ENCODE peak calls at places on chromosomes 2 and 18, in six cellular contexts. One of them, this sample, is unnamed.

GRCh38 chr2:1658394-1659151 is 85.7 kb downstream of the PXDN start:
- DNase-seq in uterus: peak; percentile 12
- DNase-seq in DND-41: no peak
- DNase-seq in IMR-90: no peak
- DNase-seq in lung: no peak
- DNase-seq in prostate gland: no peak
- DNase-seq in this sample: no peak

GRCh38 chr18:50372743-50373142 is 2.1 kb upstream of the SKA1 start:
- DNase-seq in uterus: no peak
- DNase-seq in DND-41: no peak
- DNase-seq in IMR-90: no peak
- DNase-seq in lung: no peak
- DNase-seq in prostate gland: no peak
- DNase-seq in this sample: no peak

GRCh38 chr2:63903003-63903402 is 61.3 kb downstream of the UGP2 start:
- DNase-seq in uterus: no peak
- DNase-seq in DND-41: no peak
- DNase-seq in IMR-90: peak; percentile 26
- DNase-seq in lung: no peak
- DNase-seq in prostate gland: no peak
- DNase-seq in this sample: peak; percentile 4

GRCh38 chr2:230849633-230850357 is 14.9 kb upstream of the ITM2C start:
- DNase-seq in uterus: no peak
- DNase-seq in DND-41: no peak
- DNase-seq in IMR-90: no peak
- DNase-seq in lung: peak; percentile 46
- DNase-seq in prostate gland: no peak
- DNase-seq in this sample: peak; percentile 18

GRCh38 chr18:32929213-32929612 is 156.4 kb upstream of the KLHL14 start:
- DNase-seq in uterus: no peak
- DNase-seq in DND-41: no peak
- DNase-seq in IMR-90: no peak
- DNase-seq in lung: no peak
- DNase-seq in prostate gland: no peak
- DNase-seq in this sample: no peak

GRCh38 chr2:74552914-74553811 is 579 bp downstream of the LOXL3 start:
- DNase-seq in uterus: no peak
- DNase-seq in DND-41: no peak
- DNase-seq in IMR-90: no peak
- DNase-seq in lung: no peak
- DNase-seq in prostate gland: no peak
- DNase-seq in this sample: no peak

GRCh38 chr2:150587547-150588209 is 100.2 kb upstream of the RND3 start:
- DNase-seq in uterus: no peak
- DNase-seq in DND-41: no peak
- DNase-seq in IMR-90: peak; percentile 65
- DNase-seq in lung: no peak
- DNase-seq in prostate gland: peak; percentile 8
- DNase-seq in this sample: no peak

GRCh38 chr2:3102915-3103569 is 274.6 kb downstream of the EIPR1 start:
- DNase-seq in uterus: no peak
- DNase-seq in DND-41: no peak
- DNase-seq in IMR-90: no peak
- DNase-seq in lung: peak; percentile 20
- DNase-seq in prostate gland: no peak
- DNase-seq in this sample: no peak

GRCh38 chr2:131015764-131016163 is 77.5 kb downstream of the FAM168B start:
- DNase-seq in uterus: no peak
- DNase-seq in DND-41: no peak
- DNase-seq in IMR-90: no peak
- DNase-seq in lung: no peak
- DNase-seq in prostate gland: no peak
- DNase-seq in this sample: no peak

GRCh38 chr2:164456599-164456998 is 164.7 kb downstream of the GRB14 start:
- DNase-seq in uterus: no peak
- DNase-seq in DND-41: peak; percentile 66
- DNase-seq in IMR-90: no peak
- DNase-seq in lung: no peak
- DNase-seq in prostate gland: no peak
- DNase-seq in this sample: peak; percentile 4

GRCh38 chr18:60413944-60414547 is 41.5 kb upstream of the MC4R start:
- DNase-seq in uterus: no peak
- DNase-seq in DND-41: peak; percentile 45
- DNase-seq in IMR-90: peak; percentile 7
- DNase-seq in lung: no peak
- DNase-seq in prostate gland: no peak
- DNase-seq in this sample: no peak

GRCh38 chr2:118893100-118893499 is 45.7 kb upstream of the EN1 start:
- DNase-seq in uterus: no peak
- DNase-seq in DND-41: no peak
- DNase-seq in IMR-90: no peak
- DNase-seq in lung: no peak
- DNase-seq in prostate gland: no peak
- DNase-seq in this sample: no peak

GRCh38 chr2:101026923-101027469 is 24.9 kb downstream of the RPL31 start:
- DNase-seq in uterus: no peak
- DNase-seq in DND-41: no peak
- DNase-seq in IMR-90: no peak
- DNase-seq in lung: no peak
- DNase-seq in prostate gland: no peak
- DNase-seq in this sample: no peak

GRCh38 chr2:1605659-1606400 is 138.5 kb downstream of the PXDN start:
- DNase-seq in uterus: no peak
- DNase-seq in DND-41: no peak
- DNase-seq in IMR-90: peak; percentile 85
- DNase-seq in lung: no peak
- DNase-seq in prostate gland: no peak
- DNase-seq in this sample: peak; percentile 66

GRCh38 chr2:176536739-176537138 is 267.5 kb downstream of the MTX2 start:
- DNase-seq in uterus: no peak
- DNase-seq in DND-41: no peak
- DNase-seq in IMR-90: no peak
- DNase-seq in lung: no peak
- DNase-seq in prostate gland: no peak
- DNase-seq in this sample: no peak

GRCh38 chr2:18214936-18215335 is 336.5 kb downstream of the KCNS3 start:
- DNase-seq in uterus: no peak
- DNase-seq in DND-41: no peak
- DNase-seq in IMR-90: peak; percentile 34
- DNase-seq in lung: no peak
- DNase-seq in prostate gland: no peak
- DNase-seq in this sample: no peak

GRCh38 chr18:55136864-55137263 is 177.6 kb upstream of the CCDC68 start:
- DNase-seq in uterus: no peak
- DNase-seq in DND-41: no peak
- DNase-seq in IMR-90: peak; percentile 70
- DNase-seq in lung: no peak
- DNase-seq in prostate gland: no peak
- DNase-seq in this sample: peak; percentile 16

GRCh38 chr2:186503827-186504606 is 18.0 kb downstream of the ZC3H15 start:
- DNase-seq in uterus: no peak
- DNase-seq in DND-41: no peak
- DNase-seq in IMR-90: peak; percentile 37
- DNase-seq in lung: no peak
- DNase-seq in prostate gland: no peak
- DNase-seq in this sample: no peak

GRCh38 chr2:234308814-234309195 is 188.1 kb downstream of the ARL4C start:
- DNase-seq in uterus: no peak
- DNase-seq in DND-41: no peak
- DNase-seq in IMR-90: peak; percentile 85
- DNase-seq in lung: no peak
- DNase-seq in prostate gland: no peak
- DNase-seq in this sample: peak; percentile 95

GRCh38 chr2:11688222-11689069 is 18.5 kb upstream of the NTSR2 start:
- DNase-seq in uterus: peak; percentile 78
- DNase-seq in DND-41: peak; percentile 92
- DNase-seq in IMR-90: peak; percentile 65
- DNase-seq in lung: peak; percentile 84
- DNase-seq in prostate gland: peak; percentile 65
- DNase-seq in this sample: peak; percentile 80

GRCh38 chr2:239908308-239908707 is 116.8 kb downstream of the NDUFA10 start:
- DNase-seq in uterus: no peak
- DNase-seq in DND-41: peak; percentile 69
- DNase-seq in IMR-90: no peak
- DNase-seq in lung: peak; percentile 25
- DNase-seq in prostate gland: no peak
- DNase-seq in this sample: no peak

GRCh38 chr18:40956213-40956612 is 998.8 kb upstream of the PIK3C3 start:
- DNase-seq in uterus: no peak
- DNase-seq in DND-41: no peak
- DNase-seq in IMR-90: no peak
- DNase-seq in lung: no peak
- DNase-seq in prostate gland: no peak
- DNase-seq in this sample: no peak

GRCh38 chr2:200658278-200658864 is 72.6 kb downstream of the AOX1 start:
- DNase-seq in uterus: no peak
- DNase-seq in DND-41: no peak
- DNase-seq in IMR-90: peak; percentile 10
- DNase-seq in lung: no peak
- DNase-seq in prostate gland: no peak
- DNase-seq in this sample: no peak

GRCh38 chr2:20378891-20379519 is 28.4 kb upstream of the PUM2 start:
- DNase-seq in uterus: peak; percentile 91
- DNase-seq in DND-41: no peak
- DNase-seq in IMR-90: peak; percentile 86
- DNase-seq in lung: peak; percentile 67
- DNase-seq in prostate gland: peak; percentile 62
- DNase-seq in this sample: peak; percentile 67

DNA sequence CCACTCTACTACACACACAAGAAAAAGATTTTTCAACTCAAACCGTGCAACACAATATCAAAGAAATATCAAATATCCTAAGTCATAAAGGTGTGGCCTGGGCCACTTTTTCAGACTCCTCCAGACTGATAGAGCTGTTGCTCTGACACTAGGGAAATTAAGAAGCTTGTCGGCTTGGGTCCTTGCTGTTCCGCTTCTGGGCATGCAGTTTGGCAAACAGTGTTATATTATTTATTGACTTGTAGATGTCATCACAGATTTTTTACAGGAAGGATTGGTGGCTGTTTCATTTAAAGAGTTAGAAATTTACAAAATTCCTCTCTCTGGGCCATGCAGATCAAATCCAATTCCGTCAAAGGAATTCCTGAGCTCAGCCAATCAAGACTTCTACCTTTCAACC is 98.3 kb upstream of the MSH2 start:
- DNase-seq in uterus: no peak
- DNase-seq in DND-41: no peak
- DNase-seq in IMR-90: no peak
- DNase-seq in lung: no peak
- DNase-seq in prostate gland: peak; percentile 37
- DNase-seq in this sample: no peak
- H3K27ac ChIP-seq in uterus: peak overlapping the region; percentile 6
- H3K27ac ChIP-seq in DND-41: no peak overlapping the region
- H3K27ac ChIP-seq in IMR-90: no peak overlapping the region
- H3K27ac ChIP-seq in lung: no peak overlapping the region
- H3K27ac ChIP-seq in prostate gland: no peak overlapping the region
- H3K27ac ChIP-seq in this sample: no peak overlapping the region

GRCh38 chr18:36020174-36020711 is 47.1 kb downstream of the RPRD1A start:
- DNase-seq in uterus: no peak
- DNase-seq in DND-41: no peak
- DNase-seq in IMR-90: no peak
- DNase-seq in lung: no peak
- DNase-seq in prostate gland: no peak
- DNase-seq in this sample: no peak

GRCh38 chr18:36015629-36016028 is 43.1 kb downstream of the RMP24 start:
- DNase-seq in uterus: no peak
- DNase-seq in DND-41: no peak
- DNase-seq in IMR-90: no peak
- DNase-seq in lung: no peak
- DNase-seq in prostate gland: no peak
- DNase-seq in this sample: no peak

GRCh38 chr18:36012891-36013290 is 40.4 kb downstream of the RMP24 start:
- DNase-seq in uterus: no peak
- DNase-seq in DND-41: no peak
- DNase-seq in IMR-90: no peak
- DNase-seq in lung: no peak
- DNase-seq in prostate gland: no peak
- DNase-seq in this sample: no peak

DNA sequence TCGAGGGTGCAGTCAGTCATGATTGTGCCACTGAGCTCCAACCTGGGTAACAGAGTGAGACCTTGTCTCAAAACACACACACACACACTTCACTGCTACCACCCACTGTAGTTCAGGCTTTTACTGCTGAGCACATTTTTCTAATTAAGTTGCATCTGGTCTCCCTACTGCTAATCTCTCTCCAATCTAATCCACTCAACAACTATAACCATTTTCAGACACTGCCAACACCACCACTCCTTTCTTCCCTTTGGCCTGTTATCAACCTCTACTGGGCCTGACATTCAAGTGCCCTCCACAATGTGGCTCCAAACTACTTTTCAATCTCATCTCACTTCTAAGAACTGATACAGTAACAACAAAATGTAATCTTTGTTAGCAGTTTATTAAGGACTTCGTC is 44.8 kb downstream of the RMP24 start:
- DNase-seq in uterus: no peak
- DNase-seq in DND-41: no peak
- DNase-seq in IMR-90: no peak
- DNase-seq in lung: no peak
- DNase-seq in prostate gland: no peak
- DNase-seq in this sample: no peak
- H3K4me3 ChIP-seq in uterus: no peak overlapping the region
- H3K4me3 ChIP-seq in DND-41: no peak overlapping the region
- H3K4me3 ChIP-seq in IMR-90: no peak overlapping the region
- H3K4me3 ChIP-seq in lung: no peak overlapping the region
- H3K4me3 ChIP-seq in prostate gland: no peak overlapping the region
- H3K4me3 ChIP-seq in this sample: no peak overlapping the region

DNA sequence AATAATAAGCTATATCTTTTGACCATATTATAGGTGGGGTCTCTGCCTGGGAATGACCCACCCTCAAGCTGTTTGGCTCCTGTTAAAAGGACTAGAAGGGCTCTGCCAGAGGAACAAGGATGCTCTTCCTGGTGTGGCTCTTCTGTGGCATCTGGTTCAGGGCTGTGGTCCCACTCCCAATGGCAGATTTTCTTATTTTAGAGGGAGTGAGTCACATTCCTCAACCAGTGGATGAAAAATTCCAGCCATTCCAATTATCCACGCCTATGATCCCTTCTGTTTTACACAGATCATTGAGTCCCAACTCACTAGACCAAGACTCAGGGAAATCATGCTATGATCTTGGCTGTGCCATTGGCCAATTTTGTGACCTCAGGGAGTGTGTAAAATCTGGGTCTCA is 120.0 kb downstream of the PARD3B start:
- DNase-seq in uterus: no peak
- DNase-seq in DND-41: no peak
- DNase-seq in IMR-90: peak; percentile 60
- DNase-seq in lung: no peak
- DNase-seq in prostate gland: no peak
- DNase-seq in this sample: peak; percentile 58
- TF ChIP-seq CTCF in uterus: no peak
- TF ChIP-seq CTCF in DND-41: no peak
- TF ChIP-seq CTCF in IMR-90: no peak
- TF ChIP-seq CTCF in lung: no peak
- TF ChIP-seq CTCF in prostate gland: no peak
- TF ChIP-seq CTCF in this sample: no peak

DNA sequence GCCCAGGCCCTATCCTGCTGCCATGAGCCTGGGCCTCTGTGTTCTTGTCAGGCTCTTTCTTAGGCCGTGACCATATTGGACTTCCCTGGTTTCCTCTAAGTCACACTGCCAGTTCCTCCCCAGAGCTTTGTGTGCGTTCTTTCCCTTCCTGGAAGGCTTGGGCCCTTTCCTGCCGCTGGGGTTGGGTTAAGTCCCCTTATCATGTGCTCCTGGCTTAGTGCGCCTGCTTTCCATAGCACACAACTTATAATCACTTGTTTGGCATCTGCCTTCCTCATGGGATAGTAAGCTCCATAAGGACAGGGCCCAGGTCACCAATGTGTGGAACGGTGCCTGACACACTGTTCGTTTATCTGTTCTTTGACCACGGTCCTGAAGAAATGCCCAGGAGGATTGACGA is 31.3 kb downstream of the NIFK start:
- DNase-seq in uterus: no peak
- DNase-seq in DND-41: no peak
- DNase-seq in IMR-90: no peak
- DNase-seq in lung: no peak
- DNase-seq in prostate gland: no peak
- DNase-seq in this sample: no peak
- H3K27ac ChIP-seq in uterus: no peak overlapping the region
- H3K27ac ChIP-seq in DND-41: no peak overlapping the region
- H3K27ac ChIP-seq in IMR-90: no peak overlapping the region
- H3K27ac ChIP-seq in lung: no peak overlapping the region
- H3K27ac ChIP-seq in prostate gland: no peak overlapping the region
- H3K27ac ChIP-seq in this sample: no peak overlapping the region